ENCODE peak calls at places on chromosomes 2 and 18, in eight cellular contexts. D, K, Y, W, T, S, B and P are unnamed samples.

GRCh38 chr2:116719841-116720240 is 1094.7 kb upstream of the DDX18 start:
- DNase-seq in W (peak), K (no peak), D (no peak), T (peak), S (no peak), Y (no peak), B (no peak), P (no peak)

GRCh38 chr2:227788556-227788955 is 25.1 kb upstream of the CCL20 start:
- DNase-seq in B (no peak), D (no peak), W (no peak), S (no peak), T (no peak), Y (no peak), K (no peak), P (no peak)

GRCh38 chr18:34709631-34710429 is at the start of gene DTNA:
- DNase-seq in T (peak), S (no peak), Y (peak), D (no peak), K (no peak), W (no peak), B (no peak), P (no peak)

GRCh38 chr2:237691200-237691907 is 64.0 kb downstream of the LRRFIP1 start:
- DNase-seq in S (no peak), Y (no peak), W (no peak), D (no peak), B (no peak), T (no peak), K (no peak), P (no peak)

GRCh38 chr2:163044116-163044515 is 205.5 kb upstream of the KCNH7 start:
- DNase-seq in Y (no peak), W (no peak), K (no peak), B (no peak), S (no peak), T (peak), D (no peak), P (no peak)

GRCh38 chr2:29053223-29053622 is 21.1 kb downstream of the PCARE start:
- DNase-seq in B (no peak), T (no peak), W (no peak), S (no peak), Y (no peak), K (no peak), D (no peak), P (no peak)

GRCh38 chr2:26401739-26402541 is at the start of gene DRC1:
- DNase-seq in B (peak), D (peak), K (no peak), Y (peak), T (peak), W (peak), S (no peak), P (peak)

GRCh38 chr18:3340682-3341097 is 78.8 kb downstream of the MYL12B start:
- DNase-seq in T (no peak), W (no peak), K (no peak), S (no peak), B (no peak), D (no peak), Y (no peak), P (no peak)